ENCODE peak calls at places on chromosomes 7 and 10, in ten cellular contexts. J, N, P, G, T, R, H, U, S and M are unnamed samples.

GRCh38 chr7:91554893-91555292 is 290.7 kb downstream of the FZD1 start:
- DNase-seq in S (no peak), T (no peak), J (no peak), N (no peak), G (no peak), H (no peak), U (no peak), P (no peak), R (no peak), M (no peak)

GRCh38 chr7:124566576-124566975 is 199.0 kb downstream of the GPR37 start:
- DNase-seq in R (no peak), J (peak), P (no peak), N (no peak), S (no peak), U (no peak), G (no peak), H (no peak), T (peak), M (no peak)

GRCh38 chr10:86162696-86163400 is 203.7 kb downstream of the GRID1 start:
- DNase-seq in N (no peak), H (no peak), G (no peak), P (no peak), J (no peak), S (no peak), R (no peak), T (no peak), U (no peak), M (no peak)

GRCh38 chr7:28190077-28190476 is 9.5 kb upstream of the JAZF1 start:
- DNase-seq in G (no peak), R (no peak), S (no peak), N (no peak), P (no peak), H (no peak), T (no peak), U (no peak), J (no peak), M (no peak)

GRCh38 chr10:97708976-97709745 is 4.4 kb upstream of the MARVELD1 start:
- DNase-seq in T (peak), U (peak), G (no peak), H (no peak), N (no peak), R (peak), J (peak), P (peak), S (no peak), M (no peak)

GRCh38 chr10:124509836-124510535 is 48.4 kb downstream of the LHPP start:
- DNase-seq in H (no peak), S (no peak), R (no peak), T (no peak), P (no peak), U (no peak), J (peak), N (no peak), G (no peak), M (no peak)

GRCh38 chr10:100993986-100994708 is 5.5 kb upstream of the LZTS2 start:
- DNase-seq in P (no peak), H (no peak), G (no peak), N (no peak), J (peak), S (no peak), U (no peak), T (peak), R (no peak), M (no peak)

GRCh38 chr7:90625051-90625450 is 28.9 kb downstream of the CDK14 start:
- DNase-seq in G (no peak), T (peak), U (no peak), R (no peak), H (no peak), N (no peak), P (no peak), J (no peak), S (no peak), M (no peak)

GRCh38 chr7:136386876-136387275 is 409.7 kb upstream of the MTPN start:
- DNase-seq in U (no peak), P (no peak), T (peak), G (no peak), H (no peak), R (no peak), N (no peak), S (no peak), J (no peak), M (no peak)

GRCh38 chr10:133263674-133264073 is 13.0 kb downstream of the ADAM8 start:
- DNase-seq in P (no peak), T (no peak), H (no peak), U (no peak), G (no peak), N (no peak), S (no peak), J (no peak), R (no peak), M (no peak)

GRCh38 chr10:7400068-7400824 is 10.6 kb downstream of the SFMBT2 start:
- DNase-seq in J (no peak), N (no peak), H (no peak), P (no peak), G (no peak), R (no peak), T (no peak), S (no peak), U (no peak), M (no peak)

GRCh38 chr7:133102276-133103060 is 20.6 kb upstream of the CHCHD3 start:
- DNase-seq in U (no peak), P (no peak), H (no peak), N (no peak), S (no peak), G (no peak), R (no peak), J (no peak), T (no peak), M (no peak)

GRCh38 chr7:44291066-44291732 is 34.2 kb downstream of the CAMK2B start:
- DNase-seq in S (no peak), U (peak), P (no peak), R (peak), N (no peak), J (peak), G (no peak), T (peak), H (no peak), M (no peak)

GRCh38 chr7:82323806-82324205 is 119.8 kb downstream of the CACNA2D1 start:
- DNase-seq in U (no peak), H (no peak), S (no peak), P (no peak), T (no peak), J (no peak), R (no peak), N (no peak), G (no peak), M (no peak)

GRCh38 chr10:52566471-52567246 is 205.9 kb downstream of the MBL2 start:
- DNase-seq in G (peak), N (no peak), H (no peak), J (peak), U (no peak), R (no peak), T (peak), S (no peak), P (no peak), M (peak)

GRCh38 chr7:522071-522937 is 2.7 kb upstream of the PDGFA start:
- DNase-seq in R (no peak), S (no peak), U (no peak), J (peak), P (no peak), T (peak), G (peak), H (peak), N (peak), M (peak)

GRCh38 chr10:48330269-48330668 is 23.8 kb downstream of the MAPK8 start:
- DNase-seq in H (no peak), N (no peak), J (no peak), T (no peak), G (no peak), P (no peak), U (no peak), S (no peak), R (no peak), M (no peak)

GRCh38 chr10:62054408-62054807 is 152.9 kb downstream of the ARID5B start:
- DNase-seq in R (no peak), N (no peak), J (no peak), P (no peak), T (no peak), S (no peak), H (no peak), U (no peak), G (no peak), M (no peak)

GRCh38 chr7:112134039-112134438 is 72.2 kb downstream of the DOCK4 start:
- DNase-seq in J (no peak), H (no peak), G (no peak), U (no peak), T (no peak), N (no peak), S (no peak), R (no peak), P (no peak), M (no peak)

GRCh38 chr7:154304740-154305679 is 252.8 kb downstream of the DPP6 start:
- DNase-seq in N (no peak), G (no peak), R (no peak), J (peak), P (no peak), U (no peak), T (no peak), S (no peak), H (no peak), M (no peak)

GRCh38 chr10:121426307-121426706 is 171.9 kb downstream of the FGFR2 start:
- DNase-seq in H (no peak), U (no peak), T (no peak), N (no peak), P (no peak), S (no peak), J (peak), G (no peak), R (no peak), M (no peak)

GRCh38 chr7:118615686-118616085 is 391.2 kb downstream of the ANKRD7 start:
- DNase-seq in P (no peak), H (no peak), T (no peak), G (no peak), S (no peak), N (no peak), U (no peak), J (no peak), R (no peak), M (no peak)

GRCh38 chr10:132624847-132625839 is 87.6 kb downstream of the INPP5A start:
- DNase-seq in H (no peak), N (no peak), U (no peak), R (no peak), S (no peak), T (peak), P (no peak), G (no peak), J (peak), M (no peak)

GRCh38 chr10:92530421-92530820 is 43.5 kb downstream of the IDE start:
- DNase-seq in T (no peak), S (no peak), G (no peak), U (no peak), H (no peak), J (no peak), R (no peak), N (no peak), P (no peak), M (no peak)

GRCh38 chr7:541661-542060 is 22.0 kb upstream of the PDGFA start:
- DNase-seq in J (no peak), N (no peak), P (no peak), H (no peak), R (no peak), T (no peak), U (no peak), G (no peak), S (no peak), M (no peak)

GRCh38 chr7:134710854-134711624 is 64.4 kb downstream of the BPGM start:
- DNase-seq in U (no peak), J (no peak), P (peak), T (no peak), R (no peak), H (no peak), G (no peak), S (peak), N (no peak), M (no peak)

GRCh38 chr10:99834410-99834809 is 52.0 kb downstream of the ABCC2 start:
- DNase-seq in G (no peak), R (no peak), H (no peak), P (no peak), T (peak), U (no peak), S (no peak), J (no peak), N (no peak), M (no peak)

GRCh38 chr10:16583382-16583781 is 61.7 kb upstream of the C1QL3 start:
- DNase-seq in P (no peak), N (no peak), G (no peak), S (no peak), U (no peak), R (no peak), J (no peak), T (no peak), H (no peak), M (no peak)

GRCh38 chr10:125257521-125258105 is 97.2 kb upstream of the CTBP2 start:
- DNase-seq in G (no peak), S (no peak), N (no peak), R (no peak), J (no peak), U (no peak), P (no peak), T (no peak), H (no peak), M (no peak)